ENCODE peak calls at places on chromosomes 13 and 19, in four cellular contexts. One of them, this sample, is unnamed.

GRCh38 chr19:56837892-56838679 is 2.4 kb downstream of the PEG3 start:
- DNase-seq in CD8-positive, alpha-beta T cell: no peak
- DNase-seq in nephron progenitor cell: no peak
- DNase-seq in AG09319: no peak
- DNase-seq in this sample: no peak

GRCh38 chr19:35739275-35740107 is 2.8 kb downstream of the IGFLR1 start:
- DNase-seq in CD8-positive, alpha-beta T cell: no peak
- DNase-seq in nephron progenitor cell: no peak
- DNase-seq in AG09319: no peak
- DNase-seq in this sample: no peak

GRCh38 chr13:37173214-37173613 is 67.8 kb upstream of the CSNK1A1L start:
- DNase-seq in CD8-positive, alpha-beta T cell: no peak
- DNase-seq in nephron progenitor cell: no peak
- DNase-seq in AG09319: peak
- DNase-seq in this sample: no peak

GRCh38 chr19:38441660-38442348 is 8.3 kb downstream of the RYR1 start:
- DNase-seq in CD8-positive, alpha-beta T cell: no peak
- DNase-seq in nephron progenitor cell: peak
- DNase-seq in AG09319: no peak
- DNase-seq in this sample: no peak

GRCh38 chr19:6754136-6754535 is 13.1 kb downstream of the SH2D3A start:
- DNase-seq in CD8-positive, alpha-beta T cell: no peak
- DNase-seq in nephron progenitor cell: no peak
- DNase-seq in AG09319: no peak
- DNase-seq in this sample: no peak

GRCh38 chr19:39296055-39296645 is at the start of gene IFNL1:
- DNase-seq in CD8-positive, alpha-beta T cell: no peak
- DNase-seq in nephron progenitor cell: no peak
- DNase-seq in AG09319: no peak
- DNase-seq in this sample: no peak

GRCh38 chr13:49400755-49401659 is 42.9 kb downstream of the CAB39L start:
- DNase-seq in CD8-positive, alpha-beta T cell: no peak
- DNase-seq in nephron progenitor cell: no peak
- DNase-seq in AG09319: peak
- DNase-seq in this sample: no peak

GRCh38 chr13:33318037-33318436 is 32.5 kb upstream of the STARD13 start:
- DNase-seq in CD8-positive, alpha-beta T cell: no peak
- DNase-seq in nephron progenitor cell: no peak
- DNase-seq in AG09319: no peak
- DNase-seq in this sample: no peak

GRCh38 chr19:15964231-15964630 is 15.4 kb downstream of the OR10H4 start:
- DNase-seq in CD8-positive, alpha-beta T cell: no peak
- DNase-seq in nephron progenitor cell: no peak
- DNase-seq in AG09319: no peak
- DNase-seq in this sample: no peak

GRCh38 chr19:16896913-16897571 is 8.2 kb downstream of the F2RL3 start:
- DNase-seq in CD8-positive, alpha-beta T cell: peak
- DNase-seq in nephron progenitor cell: peak
- DNase-seq in AG09319: peak
- DNase-seq in this sample: peak

DNA sequence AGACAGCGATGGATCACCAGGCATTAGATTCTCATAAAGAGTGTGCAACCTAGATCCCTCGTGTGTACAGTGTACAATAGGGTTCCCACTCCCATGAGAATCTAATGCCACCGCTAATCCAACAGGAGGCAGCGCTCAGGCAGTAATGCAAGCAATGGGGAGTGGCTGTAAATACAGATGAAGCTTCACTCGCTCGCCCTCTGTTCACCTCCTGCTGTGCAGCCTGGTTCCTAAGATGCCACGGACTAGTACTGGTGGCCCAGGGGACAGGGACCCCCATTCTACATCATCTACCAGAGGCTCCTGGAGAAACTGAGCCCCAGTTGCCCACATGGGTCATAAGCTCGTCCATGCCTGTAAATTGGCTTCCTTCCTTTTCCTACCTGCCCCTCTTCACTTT is 8.0 kb downstream of the CLEC4M start:
- DNase-seq in CD8-positive, alpha-beta T cell: no peak
- DNase-seq in nephron progenitor cell: no peak
- DNase-seq in AG09319: no peak
- DNase-seq in this sample: no peak
- TF ChIP-seq CTCF in CD8-positive, alpha-beta T cell: no peak
- TF ChIP-seq CTCF in nephron progenitor cell: no peak
- TF ChIP-seq CTCF in AG09319: no peak
- TF ChIP-seq CTCF in this sample: no peak

GRCh38 chr13:31587696-31588266 is 151.5 kb upstream of the RXFP2 start:
- DNase-seq in CD8-positive, alpha-beta T cell: no peak
- DNase-seq in nephron progenitor cell: no peak
- DNase-seq in AG09319: no peak
- DNase-seq in this sample: no peak
- TF ChIP-seq CTCF in CD8-positive, alpha-beta T cell: no peak
- TF ChIP-seq CTCF in nephron progenitor cell: no peak
- TF ChIP-seq CTCF in AG09319: no peak
- TF ChIP-seq CTCF in this sample: no peak

DNA sequence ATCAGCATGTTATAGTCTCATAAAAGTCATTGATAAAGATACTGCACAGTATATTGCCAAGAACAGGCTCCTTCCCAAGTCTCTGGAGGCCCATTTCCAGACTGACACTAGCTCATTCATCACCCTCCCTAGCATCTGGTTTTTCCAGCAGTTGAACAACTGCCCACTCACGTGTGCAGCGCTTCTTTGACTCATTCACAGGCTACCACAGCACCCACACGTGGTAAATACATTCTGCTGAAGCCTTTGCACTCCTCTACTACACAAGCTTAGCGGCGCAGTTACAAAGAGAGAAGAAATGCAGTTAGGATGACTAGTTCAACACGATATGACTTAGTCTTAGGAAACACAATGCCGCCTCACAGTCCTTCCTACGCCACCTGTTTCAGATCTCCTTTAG is 87.7 kb downstream of the DOCK9 start:
- DNase-seq in CD8-positive, alpha-beta T cell: no peak
- DNase-seq in nephron progenitor cell: no peak
- DNase-seq in AG09319: no peak
- DNase-seq in this sample: peak
- TF ChIP-seq CTCF in CD8-positive, alpha-beta T cell: no peak
- TF ChIP-seq CTCF in nephron progenitor cell: no peak
- TF ChIP-seq CTCF in AG09319: no peak
- TF ChIP-seq CTCF in this sample: no peak

GRCh38 chr19:40608957-40609356 is 7.8 kb downstream of the LTBP4 start:
- DNase-seq in CD8-positive, alpha-beta T cell: no peak
- DNase-seq in nephron progenitor cell: no peak
- DNase-seq in AG09319: no peak
- DNase-seq in this sample: no peak
- TF ChIP-seq CTCF in CD8-positive, alpha-beta T cell: no peak
- TF ChIP-seq CTCF in nephron progenitor cell: no peak
- TF ChIP-seq CTCF in AG09319: no peak
- TF ChIP-seq CTCF in this sample: no peak